ENCODE peak calls at places on chromosomes 11 and 22, in ten cellular contexts. E is IMR-90, D is H9, R is HCT116, F is mammary epithelial cell, Z is SK-N-SH, B is PC-3, I is fibroblast of lung, A is endothelial cell of umbilical vein, K is mesenchymal stem cell. L is an unnamed sample. For H3K4me1, the result is how much of the 10 kb centered on the place peaks cover.

GRCh38 chr11:60700689-60701508 is 1.5 kb downstream of the MS4A8 start:
- DNase-seq in B (peak), Z (peak), I (no peak), A (peak), R (peak), K (no peak), D (peak), E (no peak), F (no peak), L (peak)

GRCh38 chr22:23909258-23909898 is 15.2 kb downstream of the MIF start:
- DNase-seq in Z (no peak), B (no peak), E (peak), A (no peak), R (no peak), D (no peak), F (no peak), K (peak), I (peak), L (peak)

GRCh38 chr11:65487467-65488272 is 11.2 kb upstream of the MALAT1 start:
- DNase-seq in K (peak), B (peak), F (peak), D (peak), Z (peak), A (peak), R (peak), I (peak), E (peak), L (peak)

GRCh38 chr11:118605116-118605867 is 2.1 kb upstream of the PHLDB1 start:
- DNase-seq in B (no peak), E (peak), Z (peak), A (peak), F (no peak), D (no peak), I (peak), K (peak), R (no peak), L (no peak)

GRCh38 chr11:34492806-34493414 is 20.7 kb downstream of the ELF5 start:
- DNase-seq in R (peak), Z (peak), A (peak), K (peak), I (peak), B (peak), D (peak), F (peak), E (peak), L (peak)

GRCh38 chr11:36953986-36954385 is 355.9 kb upstream of the RAG2 start:
- DNase-seq in I (peak), B (peak), E (no peak), R (no peak), A (no peak), K (peak), F (no peak), D (no peak), Z (no peak), L (no peak)

GRCh38 chr22:27489265-27489675 is 312.3 kb downstream of the MN1 start:
- DNase-seq in K (peak), A (no peak), F (no peak), B (peak), E (peak), Z (peak), I (peak), D (no peak), R (no peak), L (no peak)

GRCh38 chr22:21951931-21952465 is 650 bp downstream of the PPM1F start:
- DNase-seq in F (peak), K (peak), D (peak), E (peak), Z (peak), A (peak), B (peak), R (no peak), I (peak), L (peak)

GRCh38 chr11:15819679-15820286 is 536.6 kb downstream of the SOX6 start:
- DNase-seq in A (peak), R (peak), B (peak), F (peak), K (peak), Z (no peak), E (peak), D (peak), I (peak), L (peak)

GRCh38 chr22:44392446-44392921 is 79.7 kb upstream of the SHISAL1 start:
- DNase-seq in D (peak), R (no peak), B (peak), F (peak), A (no peak), Z (no peak), E (peak), I (no peak), K (no peak), L (no peak)

GRCh38 chr11:11036185-11037161 is 178.6 kb upstream of the ZBED5 start:
- DNase-seq in Z (peak), K (peak), E (peak), R (peak), F (peak), A (peak), I (peak), D (peak), B (peak), L (peak)

GRCh38 chr11:900545-900944 is 10.1 kb downstream of the CHID1 start:
- DNase-seq in D (no peak), B (no peak), R (no peak), Z (no peak), F (no peak), I (no peak), A (no peak), K (no peak), E (no peak), L (no peak)

GRCh38 chr11:34910817-34911216 is 5.4 kb downstream of the APIP start:
- DNase-seq in I (no peak), E (no peak), K (no peak), A (no peak), Z (no peak), R (no peak), D (no peak), F (no peak), B (no peak), L (peak)

GRCh38 chr11:64580387-64580786 is 10.6 kb upstream of the SLC22A12 start:
- DNase-seq in K (no peak), D (no peak), I (no peak), R (no peak), E (no peak), F (no peak), B (no peak), Z (no peak), A (no peak), L (no peak)

GRCh38 chr22:41983516-41983915 is 14.3 kb downstream of the SEPTIN3 start:
- DNase-seq in Z (no peak), D (no peak), A (no peak), K (peak), E (no peak), B (no peak), I (no peak), R (no peak), F (peak), L (no peak)

GRCh38 chr11:59931688-59932087 is 6.5 kb upstream of the OOSP1 start:
- DNase-seq in D (no peak), E (no peak), R (no peak), K (no peak), I (no peak), Z (no peak), F (no peak), B (no peak), A (no peak), L (no peak)

GRCh38 chr11:65218446-65218845 is 36.7 kb downstream of the CAPN1 start:
- DNase-seq in D (no peak), B (no peak), I (no peak), A (no peak), Z (no peak), E (no peak), K (no peak), R (no peak), F (no peak), L (no peak)

GRCh38 chr11:86191874-86192273 is 52.7 kb upstream of the EED start:
- DNase-seq in F (no peak), I (no peak), D (no peak), B (no peak), E (no peak), A (no peak), Z (no peak), R (no peak), K (no peak), L (no peak)

GRCh38 chr11:100923555-100923954 is 206.1 kb downstream of the PGR start:
- DNase-seq in I (peak), E (peak), Z (no peak), D (no peak), R (no peak), K (no peak), F (no peak), A (no peak), B (peak), L (no peak)

GRCh38 chr11:123719452-123719851 is 22.0 kb downstream of the ZNF202 start:
- DNase-seq in K (peak), R (no peak), E (peak), A (no peak), I (no peak), Z (no peak), F (peak), B (peak), D (no peak), L (no peak)

GRCh38 chr22:28821452-28821851 is 21.1 kb upstream of the XBP1 start:
- DNase-seq in Z (no peak), A (no peak), R (no peak), E (no peak), B (no peak), I (no peak), D (no peak), K (no peak), F (no peak), L (no peak)

GRCh38 chr11:12432507-12432906 is 55.1 kb downstream of the PARVA start:
- DNase-seq in F (no peak), R (no peak), B (no peak), K (no peak), E (no peak), Z (no peak), D (no peak), I (no peak), A (no peak), L (no peak)

GRCh38 chr11:91396243-91397133 is 828.1 kb upstream of the FAT3 start:
- DNase-seq in B (peak), Z (no peak), R (no peak), A (no peak), K (peak), D (no peak), I (peak), E (peak), F (no peak), L (no peak)

GRCh38 chr11:67312187-67313021 is 9.1 kb downstream of the SSH3 start:
- DNase-seq in E (no peak), D (no peak), I (no peak), B (peak), Z (peak), F (peak), K (no peak), A (no peak), R (no peak), L (no peak)
- H3K4me2 ChIP-seq in E (no peak), D (no peak), I (no peak), B (peak), Z (no peak), F (peak), K (no peak), A (no peak), R (peak), L (no peak)

DNA sequence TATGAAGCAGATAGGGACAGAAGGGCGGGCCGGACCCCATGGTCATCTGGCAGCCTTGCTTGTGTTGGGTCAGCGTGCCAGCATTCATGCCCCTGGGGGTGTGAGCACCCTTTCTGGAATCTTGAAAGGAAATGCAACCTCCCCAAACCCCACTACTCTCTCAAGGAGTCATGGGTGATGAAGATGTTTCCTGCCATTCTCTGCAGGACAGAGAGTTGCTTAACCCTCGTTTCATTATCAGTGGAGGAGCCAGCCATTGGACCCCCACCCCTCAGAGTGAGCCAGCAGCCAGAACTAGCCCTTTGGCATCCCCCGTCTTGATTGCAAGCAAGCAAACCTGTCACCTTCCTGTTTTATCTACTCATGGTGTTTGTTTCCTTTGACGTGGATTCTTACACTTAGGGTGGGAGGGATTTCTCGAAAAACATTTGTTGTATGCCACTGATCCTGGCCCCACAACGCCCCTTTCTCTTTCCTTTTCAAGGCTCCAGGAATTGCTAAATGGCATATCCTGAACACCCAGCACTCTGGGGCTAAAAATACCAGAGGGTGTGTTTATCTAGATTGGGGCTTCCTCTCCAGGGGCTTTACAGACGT is 258.3 kb downstream of the ETS1 start:
- DNase-seq in F (no peak), K (no peak), B (no peak), E (no peak), A (peak), I (no peak), R (no peak), Z (no peak), D (no peak), L (no peak)
- H3K4me1 ChIP-seq in F (under half), K (under half), B (under half), E (under half), A (under half), I (under half), R (under half), Z (under half), D (under half), L (under half)

DNA sequence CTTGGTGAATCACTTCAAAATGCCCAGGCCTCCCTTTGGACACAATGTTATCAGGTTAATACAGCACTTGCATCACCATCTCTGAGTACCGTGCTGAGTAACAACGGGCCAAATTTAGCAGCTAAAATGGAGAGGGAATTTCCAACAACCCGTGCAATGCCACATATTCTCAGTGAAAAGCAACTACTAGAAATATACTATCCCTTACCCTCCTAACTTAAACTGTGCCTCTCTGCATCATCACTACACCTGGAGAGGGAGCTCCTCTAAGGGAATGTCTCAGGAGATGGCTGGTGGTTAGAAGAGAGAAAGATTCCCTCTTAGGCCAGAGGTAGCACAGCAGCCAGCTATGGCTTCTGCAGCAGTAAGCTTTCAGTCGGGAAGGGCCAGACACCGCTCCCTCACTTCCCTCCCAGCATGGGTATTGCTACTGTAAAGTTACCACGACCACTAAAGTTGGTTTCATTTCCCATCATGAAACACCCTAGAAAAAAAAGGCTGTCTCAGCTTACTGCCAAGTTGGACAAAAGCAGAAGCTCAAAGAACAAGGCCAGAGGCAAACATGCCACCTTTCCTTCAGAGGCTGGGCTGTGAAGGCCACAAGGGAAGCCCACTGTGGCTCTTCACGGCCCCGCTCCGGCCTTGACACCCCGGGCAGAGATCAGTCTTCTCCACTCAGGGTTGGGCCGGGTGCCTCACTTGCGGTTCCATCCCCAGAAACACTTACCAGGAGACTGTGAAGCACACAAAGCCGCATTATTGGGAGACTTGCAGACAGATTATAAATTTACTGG is 3.9 kb downstream of the MAML2 start:
- DNase-seq in Z (no peak), D (peak), A (peak), B (peak), E (peak), K (peak), R (no peak), I (peak), F (peak), L (peak)
- H3K9ac ChIP-seq in Z (peak), D (no peak), A (no peak), B (peak), E (peak), K (peak), R (no peak), I (peak), F (peak), L (peak)

GRCh38 chr11:68664906-68665305 is 19.4 kb upstream of the GAL start:
- DNase-seq in Z (no peak), K (no peak), A (no peak), D (no peak), B (no peak), E (no peak), R (no peak), F (no peak), I (no peak), L (no peak)
- H3K4me2 ChIP-seq in Z (no peak), K (no peak), A (no peak), D (no peak), B (no peak), E (no peak), R (no peak), F (no peak), I (no peak), L (no peak)

GRCh38 chr22:36152088-36152487 is 8.5 kb downstream of the APOL3 start:
- DNase-seq in Z (no peak), K (no peak), E (no peak), F (no peak), R (no peak), A (no peak), B (no peak), I (no peak), D (no peak), L (no peak)
- H3K4me1 ChIP-seq in Z (under half), K (under half), E (under half), F (under half), R (under half), A (under half), B (under half), I (under half), D (under half), L (under half)

GRCh38 chr22:20130319-20130718 is 1.3 kb upstream of the ZDHHC8 start:
- DNase-seq in E (no peak), A (no peak), I (no peak), B (peak), D (no peak), K (no peak), F (no peak), R (no peak), Z (no peak), L (peak)
- H3K9ac ChIP-seq in E (no peak), A (no peak), I (no peak), B (no peak), D (no peak), K (peak), F (no peak), R (no peak), Z (no peak), L (no peak)

DNA sequence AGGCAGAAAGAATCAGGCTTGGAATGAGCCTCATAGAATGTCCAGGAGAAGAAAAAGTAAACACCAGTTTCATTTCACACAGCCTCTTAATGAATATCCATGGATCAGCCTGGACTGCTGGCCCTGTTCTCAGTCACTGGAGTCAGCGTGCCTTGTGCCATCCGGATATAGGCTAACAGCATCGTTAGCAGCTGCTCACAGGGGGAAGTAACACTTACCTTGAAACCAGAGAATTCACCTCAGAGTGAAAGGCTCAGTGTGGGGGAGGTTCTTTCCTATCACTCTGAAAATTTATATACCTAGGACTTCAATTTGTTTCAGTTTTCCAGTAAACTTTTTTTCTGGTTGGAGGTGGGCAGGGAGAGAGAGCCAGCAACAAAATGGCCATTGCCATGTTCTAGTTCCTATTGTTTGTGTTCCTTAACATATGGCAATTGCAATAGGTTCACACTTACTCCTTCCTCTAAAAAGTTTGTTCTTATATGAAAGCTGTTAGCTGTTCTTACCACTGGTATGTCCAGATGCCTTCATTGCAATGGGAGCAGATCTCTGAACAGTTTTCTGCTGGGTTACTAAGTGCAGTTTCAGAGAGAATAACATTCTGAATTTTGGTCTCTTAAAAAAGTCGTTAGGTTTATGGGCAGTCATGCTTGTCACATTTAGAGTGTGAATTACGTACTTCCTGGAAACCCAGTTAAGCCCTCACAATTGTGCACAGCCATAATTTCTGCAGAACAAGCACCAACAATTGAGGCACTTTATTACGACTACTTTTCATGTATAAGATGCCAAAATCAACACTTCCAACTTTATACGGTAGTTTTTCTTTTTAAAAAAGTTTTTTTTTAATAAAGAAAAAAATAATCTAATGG is 247.7 kb downstream of the CADM1 start:
- DNase-seq in A (no peak), E (no peak), I (no peak), K (peak), D (peak), B (no peak), R (no peak), F (no peak), Z (peak), L (peak)
- H3K4me2 ChIP-seq in A (no peak), E (no peak), I (no peak), K (no peak), D (no peak), B (no peak), R (no peak), F (no peak), Z (no peak), L (peak)